ENCODE peak calls at places on chromosomes 2 and 18, in seven cellular contexts. M is mesendoderm, O is mesenchymal stem cell, Y is neuronal stem cell, I is IMR-90, N is H9, Z is trophoblast cell. X is an unnamed sample.

GRCh38 chr2:37614061-37614802 is 57.2 kb downstream of the CDC42EP3 start:
- DNase-seq in O (peak; percentile 95), N (no peak), Z (peak; percentile 82), I (peak; percentile 95), M (peak; percentile 27), Y (no peak), X (no peak)

GRCh38 chr2:118123561-118124232 is 35.4 kb downstream of the INSIG2 start:
- DNase-seq in I (peak; percentile 52), N (no peak), Y (no peak), M (peak; percentile 48), O (peak; percentile 84), Z (peak; percentile 97), X (no peak)

GRCh38 chr2:176415156-176415870 is 146.1 kb downstream of the MTX2 start:
- DNase-seq in N (no peak), O (no peak), Z (no peak), M (no peak), Y (no peak), I (no peak), X (no peak)

GRCh38 chr18:3867768-3868445 is 417.9 kb downstream of the TGIF1 start:
- DNase-seq in O (no peak), Z (no peak), Y (no peak), N (no peak), M (no peak), I (no peak), X (no peak)

GRCh38 chr2:45904267-45904921 is 252.9 kb downstream of the PRKCE start:
- DNase-seq in M (no peak), N (no peak), O (no peak), Y (no peak), I (no peak), Z (no peak), X (no peak)

GRCh38 chr2:181138816-181139215 is 158.4 kb downstream of the UBE2E3 start:
- DNase-seq in M (no peak), O (peak; percentile 46), I (peak; percentile 17), Z (no peak), N (no peak), Y (no peak), X (no peak)

GRCh38 chr2:6977095-6977777 is 60.0 kb downstream of the RNF144A start:
- DNase-seq in N (no peak), I (no peak), M (no peak), O (no peak), Z (no peak), Y (no peak), X (no peak)

GRCh38 chr18:24054130-24054529 is 39.6 kb downstream of the TTC39C start:
- DNase-seq in I (peak; percentile 47), N (no peak), O (no peak), Z (no peak), Y (no peak), M (no peak), X (no peak)

GRCh38 chr2:47028171-47028570 is 112.6 kb upstream of the MCFD2 start:
- DNase-seq in Y (no peak), Z (no peak), I (no peak), O (no peak), M (no peak), N (no peak), X (no peak)

GRCh38 chr2:30786923-30787685 is 20.1 kb downstream of the CAPN13 start:
- DNase-seq in Z (no peak), M (no peak), I (no peak), N (no peak), O (no peak), Y (no peak), X (peak; percentile 13)

GRCh38 chr2:100581265-100581612 is 18.4 kb downstream of the PDCL3 start:
- DNase-seq in I (no peak), Z (no peak), N (no peak), Y (no peak), O (no peak), M (no peak), X (no peak)

GRCh38 chr18:26719909-26720308 is 145.6 kb downstream of the AQP4 start:
- DNase-seq in Z (no peak), Y (no peak), O (no peak), N (no peak), I (no peak), M (no peak), X (no peak)

GRCh38 chr2:27115485-27115884 is 3.4 kb downstream of the CGREF1 start:
- DNase-seq in I (peak; percentile 7), N (no peak), Y (no peak), M (no peak), Z (no peak), O (no peak), X (no peak)

GRCh38 chr2:70300771-70301343 is 1.0 kb downstream of the FAM136A start:
- DNase-seq in M (no peak), Z (no peak), O (no peak), Y (no peak), N (no peak), I (no peak), X (no peak)

GRCh38 chr2:105455488-105455991 is 56.7 kb upstream of the FHL2 start:
- DNase-seq in M (peak; percentile 45), Y (no peak), I (peak; percentile 92), Z (peak; percentile 88), O (peak; percentile 95), N (no peak), X (no peak)

GRCh38 chr18:69400253-69400975 is at the start of gene DOK6:
- DNase-seq in N (peak; percentile 77), O (peak; percentile 80), Z (peak; percentile 1), M (peak; percentile 88), Y (peak; percentile 78), I (peak; percentile 69), X (peak; percentile 66)

GRCh38 chr2:192448881-192449280 is 254.1 kb upstream of the TMEFF2 start:
- DNase-seq in I (no peak), Y (no peak), M (no peak), N (no peak), Z (peak; percentile 16), O (no peak), X (no peak)

GRCh38 chr2:218876562-218877219 is 4.0 kb upstream of the WNT10A start:
- DNase-seq in Y (peak; percentile 81), I (peak; percentile 56), N (peak; percentile 81), O (peak; percentile 71), M (peak; percentile 89), Z (peak; percentile 87), X (no peak)

GRCh38 chr18:54187372-54187771 is 37.1 kb downstream of the MBD2 start:
- DNase-seq in Y (no peak), I (no peak), M (no peak), O (no peak), Z (no peak), N (no peak), X (no peak)

GRCh38 chr2:141021109-141021508 is 1109.7 kb downstream of the LRP1B start:
- DNase-seq in O (peak; percentile 79), N (no peak), M (no peak), Y (no peak), I (peak; percentile 78), Z (no peak), X (no peak)

DNA sequence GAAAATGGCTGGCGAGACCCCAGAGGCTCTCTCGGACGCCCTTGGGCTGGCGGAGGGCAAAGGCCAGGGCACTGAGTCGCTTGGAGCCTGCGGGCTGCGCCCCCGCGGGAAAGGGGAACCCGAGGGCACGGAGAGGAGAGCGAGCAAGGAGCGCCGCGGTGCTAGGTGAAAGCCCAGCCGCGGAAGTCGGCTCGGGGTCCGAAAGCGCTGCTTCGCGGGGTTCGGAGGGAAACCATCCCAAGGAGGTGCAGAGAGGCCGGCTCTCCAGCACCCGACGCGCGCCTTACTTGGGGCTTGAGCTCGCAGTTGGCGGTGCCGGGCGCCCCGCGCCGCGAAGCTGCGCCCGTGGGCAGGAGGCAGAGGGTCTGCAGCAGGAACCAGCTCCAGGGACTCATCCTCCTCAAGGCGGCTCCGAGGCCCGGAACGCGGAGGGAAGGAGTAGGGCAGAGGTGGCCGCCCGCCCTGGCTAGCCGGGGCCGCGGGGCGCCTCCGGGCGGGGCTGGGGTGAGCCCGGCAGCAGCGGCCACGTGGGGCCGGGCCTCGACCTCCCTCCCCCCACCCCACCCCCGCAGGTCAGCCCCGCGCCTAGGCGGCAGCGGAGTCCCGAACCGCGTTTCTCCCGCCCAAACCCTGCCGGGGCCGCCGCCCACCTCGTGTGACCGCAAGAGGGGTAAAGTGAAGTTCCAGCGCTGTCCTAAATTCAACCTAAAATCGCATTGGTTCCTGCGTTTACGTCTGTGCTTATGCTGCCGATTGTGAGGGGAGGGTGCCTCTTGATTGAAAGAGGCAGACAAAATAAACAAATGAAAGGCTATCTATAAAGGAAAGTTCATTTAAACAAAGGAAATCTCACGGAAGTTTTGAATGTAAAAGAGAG is at the start of gene TRABD2A:
- DNase-seq in N (peak; percentile 69), O (peak; percentile 28), M (peak; percentile 75), Z (peak; percentile 63), Y (peak; percentile 43), I (peak; percentile 71), X (no peak)
- H3K27ac ChIP-seq in N (no peak within 1 kb of the TSS), O (no peak within 1 kb of the TSS), M (no peak within 1 kb of the TSS), Z (no peak within 1 kb of the TSS), Y (no peak within 1 kb of the TSS), I (peak within 1 kb of the TSS; percentile 78), X (no peak within 1 kb of the TSS)

DNA sequence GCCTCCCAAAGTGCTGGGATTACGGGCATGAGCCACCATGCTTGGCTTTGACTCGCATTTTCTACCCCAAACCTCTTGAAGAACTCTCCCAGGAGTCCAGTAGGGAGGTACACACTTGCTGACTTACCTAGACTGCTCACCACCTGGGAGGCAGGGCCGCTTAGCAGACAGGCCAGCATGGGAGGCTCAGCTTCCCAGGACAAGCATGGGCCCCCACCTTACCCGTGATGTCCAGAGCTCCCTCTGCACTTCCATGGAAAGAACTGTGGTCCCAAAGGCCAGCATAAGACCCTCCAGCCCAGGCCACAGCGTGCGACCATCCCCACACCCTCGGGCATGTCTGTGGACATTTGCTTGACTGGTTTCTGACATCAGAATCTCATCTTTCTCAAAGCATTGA is 36.8 kb downstream of the ST8SIA5 start:
- DNase-seq in M (no peak), O (no peak), Y (no peak), Z (no peak), I (no peak), N (no peak), X (no peak)
- H2BK120ac ChIP-seq in M (no peak overlapping the region), O (no peak overlapping the region), Y (no peak overlapping the region), Z (no peak overlapping the region), I (no peak overlapping the region), N (no peak overlapping the region), X (no peak overlapping the region)

GRCh38 chr2:54716375-54716774 is 7.1 kb upstream of the EML6 start:
- DNase-seq in O (no peak), Z (no peak), M (no peak), N (no peak), Y (no peak), I (no peak), X (no peak)
- H3K27ac ChIP-seq in O (no peak overlapping the region), Z (no peak overlapping the region), M (no peak overlapping the region), N (no peak overlapping the region), Y (no peak overlapping the region), I (no peak overlapping the region), X (no peak overlapping the region)

GRCh38 chr2:39668576-39668975 is 2.9 kb downstream of the TMEM178A start:
- DNase-seq in O (no peak), Z (no peak), I (no peak), Y (no peak), M (no peak), N (no peak), X (no peak)

GRCh38 chr2:39666489-39667141 is 898 bp downstream of the TMEM178A start:
- DNase-seq in Z (no peak), I (no peak), M (no peak), O (peak; percentile 20), N (peak; percentile 32), Y (no peak), X (no peak)

GRCh38 chr2:39665811-39666488 is at the start of gene TMEM178A:
- DNase-seq in M (peak; percentile 70), I (no peak), O (peak; percentile 15), N (peak; percentile 67), Y (no peak), Z (peak; percentile 15), X (no peak)

GRCh38 chr2:39667142-39667880 is 1.6 kb downstream of the TMEM178A start:
- DNase-seq in Z (no peak), M (no peak), Y (no peak), N (no peak), O (no peak), I (no peak), X (no peak)

GRCh38 chr2:39667881-39668276 is 2.2 kb downstream of the TMEM178A start:
- DNase-seq in O (no peak), N (no peak), M (no peak), Y (no peak), Z (no peak), I (no peak), X (no peak)
- H2BK120ac ChIP-seq in O (no peak overlapping the region), N (no peak overlapping the region), M (no peak overlapping the region), Y (no peak overlapping the region), Z (no peak overlapping the region), I (no peak overlapping the region), X (no peak overlapping the region)

X was measured in H1.